ENCODE peak calls at places on chromosome 7, in eight cellular contexts. F is K562, C is stomach, J is A549, I is ovary, M is tibial nerve, G is GM12878, O is H1. Y is an unnamed sample.
A peak's percentile ranks its signal among the peaks of the same experiment; 100 is the strongest.

GRCh38 chr7:101173752-101174244 is 6.3 kb downstream of the NAT16 start:
- DNase-seq in F (peak; percentile 95), C (peak; percentile 34), J (peak; percentile 81), I (no peak), M (no peak), G (no peak), O (peak; percentile 98), Y (no peak)

GRCh38 chr7:115910541-115911164 is 119.9 kb downstream of the TFEC start:
- DNase-seq in F (no peak), C (no peak), J (peak; percentile 18), I (no peak), M (no peak), G (no peak), O (no peak), Y (no peak)

GRCh38 chr7:4683884-4684565 is 1.9 kb downstream of the FOXK1 start:
- DNase-seq in F (peak; percentile 28), C (peak; percentile 58), J (no peak), I (peak; percentile 71), M (peak; percentile 41), G (peak; percentile 52), O (no peak), Y (peak; percentile 83)

GRCh38 chr7:25636871-25637283 is 408.6 kb upstream of the NPVF start:
- DNase-seq in F (no peak), C (no peak), J (no peak), I (peak; percentile 71), M (no peak), G (no peak), O (no peak), Y (no peak)

GRCh38 chr7:135389971-135390370 is 119.9 kb downstream of the CNOT4 start:
- DNase-seq in F (no peak), C (no peak), J (no peak), I (no peak), M (no peak), G (no peak), O (no peak), Y (no peak)

GRCh38 chr7:24773646-24774045 is 16.4 kb upstream of the GSDME start:
- DNase-seq in F (no peak), C (no peak), J (no peak), I (no peak), M (no peak), G (no peak), O (no peak), Y (no peak)

GRCh38 chr7:40019558-40019957 is 69.5 kb downstream of the CDK13 start:
- DNase-seq in F (no peak), C (no peak), J (no peak), I (no peak), M (no peak), G (no peak), O (no peak), Y (no peak)

GRCh38 chr7:21651697-21652096 is 108.9 kb downstream of the DNAH11 start:
- DNase-seq in F (no peak), C (no peak), J (no peak), I (no peak), M (no peak), G (no peak), O (no peak), Y (no peak)

GRCh38 chr7:135900186-135900585 is 77.0 kb downstream of the MTPN start:
- DNase-seq in F (no peak), C (no peak), J (no peak), I (no peak), M (no peak), G (no peak), O (no peak), Y (no peak)

GRCh38 chr7:142722289-142722794 is 26.9 kb upstream of the PRSS1 start:
- DNase-seq in F (no peak), C (no peak), J (no peak), I (no peak), M (no peak), G (no peak), O (no peak), Y (no peak)

GRCh38 chr7:21767300-21767900 is 178.3 kb downstream of the CDCA7L start:
- DNase-seq in F (peak; percentile 43), C (peak; percentile 50), J (peak; percentile 90), I (no peak), M (no peak), G (peak; percentile 26), O (no peak), Y (no peak)

GRCh38 chr7:132485600-132486594 is 90.4 kb downstream of the PLXNA4 start:
- DNase-seq in F (no peak), C (peak; percentile 86), J (no peak), I (peak; percentile 67), M (peak; percentile 33), G (no peak), O (no peak), Y (peak; percentile 73)

GRCh38 chr7:42017356-42017986 is 219.5 kb downstream of the GLI3 start:
- DNase-seq in F (no peak), C (no peak), J (no peak), I (peak; percentile 52), M (no peak), G (no peak), O (no peak), Y (no peak)

GRCh38 chr7:47549397-47549796 is 32.5 kb downstream of the TNS3 start:
- DNase-seq in F (no peak), C (no peak), J (no peak), I (no peak), M (no peak), G (no peak), O (no peak), Y (no peak)

GRCh38 chr7:33757563-33758165 is 147.7 kb upstream of the BMPER start:
- DNase-seq in F (peak; percentile 47), C (peak; percentile 55), J (peak; percentile 40), I (no peak), M (peak; percentile 89), G (no peak), O (no peak), Y (no peak)

GRCh38 chr7:139118234-139118802 is 8.8 kb upstream of the ZC3HAV1 start:
- DNase-seq in F (peak; percentile 79), C (no peak), J (peak; percentile 50), I (no peak), M (no peak), G (peak; percentile 80), O (no peak), Y (no peak)

GRCh38 chr7:142345817-142346216 is 88.0 kb upstream of the PRSS58 start:
- DNase-seq in F (no peak), C (no peak), J (no peak), I (no peak), M (no peak), G (no peak), O (no peak), Y (no peak)

GRCh38 chr7:141342664-141343400 is 208.4 kb upstream of the AGK start:
- DNase-seq in F (no peak), C (no peak), J (no peak), I (no peak), M (no peak), G (no peak), O (no peak), Y (no peak)

GRCh38 chr7:18408461-18408860 is 87.1 kb upstream of the HDAC9 start:
- DNase-seq in F (no peak), C (no peak), J (no peak), I (no peak), M (no peak), G (no peak), O (no peak), Y (no peak)

GRCh38 chr7:38413784-38414183 is 140.3 kb upstream of the TARP start:
- DNase-seq in F (no peak), C (no peak), J (no peak), I (no peak), M (no peak), G (no peak), O (no peak), Y (no peak)

GRCh38 chr7:148587076-148587475 is 3.5 kb upstream of the C7orf33 start:
- DNase-seq in F (no peak), C (no peak), J (no peak), I (no peak), M (no peak), G (no peak), O (no peak), Y (no peak)

GRCh38 chr7:158450476-158451124 is 137.0 kb downstream of the PTPRN2 start:
- DNase-seq in F (no peak), C (no peak), J (no peak), I (no peak), M (no peak), G (no peak), O (no peak), Y (no peak)

DNA sequence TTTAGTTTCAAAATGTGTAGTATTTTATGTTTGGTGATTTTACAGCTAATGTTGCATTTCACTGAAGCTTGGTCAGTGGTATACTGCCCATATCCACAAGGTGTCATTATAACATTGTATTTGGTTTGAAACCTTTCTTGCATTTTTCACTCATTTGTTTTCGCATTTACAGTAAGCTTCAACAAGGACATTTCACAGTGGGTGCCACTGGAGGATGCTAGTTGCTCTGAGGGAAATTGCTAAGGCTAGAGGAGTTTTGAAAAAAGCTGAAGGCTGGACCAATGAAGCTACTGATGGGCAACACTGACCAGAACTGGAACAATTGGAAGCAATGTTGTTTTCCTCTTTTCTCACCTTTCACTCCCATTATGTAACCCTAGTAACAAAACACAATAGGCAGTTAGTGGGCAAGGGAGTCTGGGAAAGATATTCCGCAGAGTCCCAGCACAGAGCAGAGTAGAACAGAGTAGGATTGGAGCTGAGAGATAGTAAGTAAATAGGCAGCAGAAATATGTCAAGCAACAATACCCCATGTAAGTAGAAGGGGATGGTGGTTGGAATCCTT is 23.6 kb upstream of the SRI start:
- DNase-seq in F (no peak), C (no peak), J (peak; percentile 56), I (no peak), M (peak; percentile 52), G (peak; percentile 7), O (peak; percentile 45), Y (no peak)
- TF ChIP-seq EP300 in F (no peak), C (no peak), J (no peak), I (no peak), M (peak; percentile 55), G (no peak), O (no peak), Y (no peak)

GRCh38 chr7:28409716-28410627 is 2.3 kb upstream of the CREB5 start:
- DNase-seq in F (no peak), C (peak; percentile 27), J (peak; percentile 26), I (peak; percentile 62), M (peak; percentile 20), G (no peak), O (peak; percentile 69), Y (peak; percentile 84)
- TF ChIP-seq POLR2A in F (no peak), C (no peak), J (no peak), I (no peak), M (no peak), G (no peak), O (no peak), Y (peak; percentile 11)

GRCh38 chr7:12210179-12211053 is 678 bp upstream of the TMEM106B start:
- DNase-seq in F (peak; percentile 19), C (peak; percentile 39), J (no peak), I (no peak), M (peak; percentile 17), G (no peak), O (no peak), Y (no peak)
- H3K27ac ChIP-seq in F (peak overlapping the region; percentile 59), C (peak overlapping the region; percentile 96), J (peak overlapping the region; percentile 96), I (peak overlapping the region; percentile 84), M (peak overlapping the region; percentile 92), G (peak overlapping the region; percentile 3), O (no peak overlapping the region), Y (peak overlapping the region; percentile 99)

DNA sequence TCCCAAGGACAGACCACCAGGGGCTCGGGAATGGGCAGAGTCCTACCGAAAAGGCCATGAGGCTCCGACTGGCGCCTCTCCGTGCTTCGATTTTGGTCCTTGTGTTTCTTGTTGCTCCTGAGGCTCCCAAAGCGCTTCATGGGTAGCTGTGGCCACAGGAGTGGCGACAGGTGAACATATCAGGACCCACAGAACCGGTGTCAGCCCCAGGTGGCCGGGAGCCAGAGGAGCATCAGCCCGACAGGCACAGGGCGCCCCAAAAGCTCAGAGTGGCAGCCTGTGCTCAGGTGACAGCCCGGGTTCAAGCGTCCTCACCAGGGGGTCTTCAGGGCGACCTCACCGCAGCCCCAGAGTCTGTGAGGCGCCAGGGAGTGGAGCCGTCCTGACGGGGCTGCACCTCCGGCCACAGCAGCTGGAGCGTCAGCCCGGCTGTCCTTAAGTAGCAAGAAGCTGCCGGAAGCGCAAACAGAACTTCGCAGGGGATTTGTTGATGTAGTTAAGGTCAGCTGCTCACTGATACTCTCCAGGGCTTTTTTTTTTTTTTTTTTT is 141.0 kb downstream of the PRKAG2 start:
- DNase-seq in F (no peak), C (no peak), J (no peak), I (no peak), M (no peak), G (no peak), O (no peak), Y (no peak)
- TF ChIP-seq EP300 in F (no peak), C (no peak), J (no peak), I (no peak), M (no peak), G (no peak), O (no peak), Y (no peak)